ENCODE peak calls at places on chromosome 17, in ten cellular contexts. One of them, this sample, is unnamed.

GRCh38 chr17:31073411-31073810 is 21.4 kb upstream of the NF1 start:
- DNase-seq in anterior cingulate cortex: no peak
- DNase-seq in AG04450: no peak
- DNase-seq in HEK293T: no peak
- DNase-seq in NCI-H1105 treated with DMSO at 0.1 percent for 48 hours: no peak
- DNase-seq in activated CD4-positive, CD25-positive, alpha-beta regulatory T cell: no peak
- DNase-seq in iris pigment epithelial cell: no peak
- DNase-seq in endothelial cell: no peak
- DNase-seq in AG08395: no peak
- DNase-seq in GDM1: no peak
- DNase-seq in this sample: no peak

GRCh38 chr17:2253362-2253761 is 50.2 kb downstream of the SMG6 start:
- DNase-seq in anterior cingulate cortex: no peak
- DNase-seq in AG04450: no peak
- DNase-seq in HEK293T: no peak
- DNase-seq in NCI-H1105 treated with DMSO at 0.1 percent for 48 hours: no peak
- DNase-seq in activated CD4-positive, CD25-positive, alpha-beta regulatory T cell: no peak
- DNase-seq in iris pigment epithelial cell: no peak
- DNase-seq in endothelial cell: no peak
- DNase-seq in AG08395: no peak
- DNase-seq in GDM1: no peak
- DNase-seq in this sample: no peak

GRCh38 chr17:52660692-52661091 is 502.2 kb upstream of the CA10 start:
- DNase-seq in anterior cingulate cortex: no peak
- DNase-seq in AG04450: no peak
- DNase-seq in HEK293T: no peak
- DNase-seq in NCI-H1105 treated with DMSO at 0.1 percent for 48 hours: no peak
- DNase-seq in activated CD4-positive, CD25-positive, alpha-beta regulatory T cell: no peak
- DNase-seq in iris pigment epithelial cell: no peak
- DNase-seq in endothelial cell: no peak
- DNase-seq in AG08395: no peak
- DNase-seq in GDM1: no peak
- DNase-seq in this sample: no peak

GRCh38 chr17:5582177-5582885 is 2.0 kb downstream of the NLRP1 start:
- DNase-seq in anterior cingulate cortex: no peak
- DNase-seq in AG04450: no peak
- DNase-seq in HEK293T: no peak
- DNase-seq in NCI-H1105 treated with DMSO at 0.1 percent for 48 hours: no peak
- DNase-seq in activated CD4-positive, CD25-positive, alpha-beta regulatory T cell: no peak
- DNase-seq in iris pigment epithelial cell: no peak
- DNase-seq in endothelial cell: no peak
- DNase-seq in AG08395: no peak
- DNase-seq in GDM1: no peak
- DNase-seq in this sample: no peak

GRCh38 chr17:78665952-78666920 is 89.0 kb upstream of the DNAH17 start:
- DNase-seq in anterior cingulate cortex: no peak
- DNase-seq in AG04450: no peak
- DNase-seq in HEK293T: no peak
- DNase-seq in NCI-H1105 treated with DMSO at 0.1 percent for 48 hours: no peak
- DNase-seq in activated CD4-positive, CD25-positive, alpha-beta regulatory T cell: no peak
- DNase-seq in iris pigment epithelial cell: no peak
- DNase-seq in endothelial cell: peak
- DNase-seq in AG08395: peak
- DNase-seq in GDM1: peak
- DNase-seq in this sample: no peak

GRCh38 chr17:79562806-79563141 is 48.1 kb downstream of the RBFOX3 start:
- DNase-seq in anterior cingulate cortex: no peak
- DNase-seq in AG04450: no peak
- DNase-seq in HEK293T: no peak
- DNase-seq in NCI-H1105 treated with DMSO at 0.1 percent for 48 hours: no peak
- DNase-seq in activated CD4-positive, CD25-positive, alpha-beta regulatory T cell: no peak
- DNase-seq in iris pigment epithelial cell: no peak
- DNase-seq in endothelial cell: no peak
- DNase-seq in AG08395: no peak
- DNase-seq in GDM1: no peak
- DNase-seq in this sample: no peak

GRCh38 chr17:34581446-34582184 is 2.2 kb downstream of the TMEM132E start:
- DNase-seq in anterior cingulate cortex: no peak
- DNase-seq in AG04450: no peak
- DNase-seq in HEK293T: no peak
- DNase-seq in NCI-H1105 treated with DMSO at 0.1 percent for 48 hours: peak
- DNase-seq in activated CD4-positive, CD25-positive, alpha-beta regulatory T cell: no peak
- DNase-seq in iris pigment epithelial cell: no peak
- DNase-seq in endothelial cell: peak
- DNase-seq in AG08395: no peak
- DNase-seq in GDM1: no peak
- DNase-seq in this sample: peak

GRCh38 chr17:521561-522325 is 169.1 kb upstream of the RPH3AL start:
- DNase-seq in anterior cingulate cortex: no peak
- DNase-seq in AG04450: no peak
- DNase-seq in HEK293T: no peak
- DNase-seq in NCI-H1105 treated with DMSO at 0.1 percent for 48 hours: no peak
- DNase-seq in activated CD4-positive, CD25-positive, alpha-beta regulatory T cell: no peak
- DNase-seq in iris pigment epithelial cell: peak
- DNase-seq in endothelial cell: no peak
- DNase-seq in AG08395: no peak
- DNase-seq in GDM1: no peak
- DNase-seq in this sample: no peak

GRCh38 chr17:3732171-3732570 is 8.5 kb downstream of the HASPIN start:
- DNase-seq in anterior cingulate cortex: no peak
- DNase-seq in AG04450: no peak
- DNase-seq in HEK293T: no peak
- DNase-seq in NCI-H1105 treated with DMSO at 0.1 percent for 48 hours: no peak
- DNase-seq in activated CD4-positive, CD25-positive, alpha-beta regulatory T cell: no peak
- DNase-seq in iris pigment epithelial cell: peak
- DNase-seq in endothelial cell: no peak
- DNase-seq in AG08395: no peak
- DNase-seq in GDM1: no peak
- DNase-seq in this sample: no peak

GRCh38 chr17:6290488-6291196 is 144.3 kb downstream of the AIPL1 start:
- DNase-seq in anterior cingulate cortex: no peak
- DNase-seq in AG04450: no peak
- DNase-seq in HEK293T: no peak
- DNase-seq in NCI-H1105 treated with DMSO at 0.1 percent for 48 hours: no peak
- DNase-seq in activated CD4-positive, CD25-positive, alpha-beta regulatory T cell: no peak
- DNase-seq in iris pigment epithelial cell: no peak
- DNase-seq in endothelial cell: no peak
- DNase-seq in AG08395: no peak
- DNase-seq in GDM1: no peak
- DNase-seq in this sample: no peak

GRCh38 chr17:43438626-43439529 is 40.1 kb downstream of the ARL4D start:
- DNase-seq in anterior cingulate cortex: no peak
- DNase-seq in AG04450: no peak
- DNase-seq in HEK293T: no peak
- DNase-seq in NCI-H1105 treated with DMSO at 0.1 percent for 48 hours: no peak
- DNase-seq in activated CD4-positive, CD25-positive, alpha-beta regulatory T cell: no peak
- DNase-seq in iris pigment epithelial cell: no peak
- DNase-seq in endothelial cell: no peak
- DNase-seq in AG08395: no peak
- DNase-seq in GDM1: no peak
- DNase-seq in this sample: no peak

GRCh38 chr17:35568561-35568960 is 7.9 kb upstream of the SLFN14 start:
- DNase-seq in anterior cingulate cortex: no peak
- DNase-seq in AG04450: no peak
- DNase-seq in HEK293T: peak
- DNase-seq in NCI-H1105 treated with DMSO at 0.1 percent for 48 hours: no peak
- DNase-seq in activated CD4-positive, CD25-positive, alpha-beta regulatory T cell: no peak
- DNase-seq in iris pigment epithelial cell: peak
- DNase-seq in endothelial cell: no peak
- DNase-seq in AG08395: peak
- DNase-seq in GDM1: no peak
- DNase-seq in this sample: peak

GRCh38 chr17:7034955-7035590 is 742 bp upstream of the SLC16A13 start:
- DNase-seq in anterior cingulate cortex: no peak
- DNase-seq in AG04450: no peak
- DNase-seq in HEK293T: no peak
- DNase-seq in NCI-H1105 treated with DMSO at 0.1 percent for 48 hours: no peak
- DNase-seq in activated CD4-positive, CD25-positive, alpha-beta regulatory T cell: peak
- DNase-seq in iris pigment epithelial cell: no peak
- DNase-seq in endothelial cell: no peak
- DNase-seq in AG08395: no peak
- DNase-seq in GDM1: peak
- DNase-seq in this sample: no peak

GRCh38 chr17:72616457-72616856 is 476.0 kb downstream of the SLC39A11 start:
- DNase-seq in anterior cingulate cortex: no peak
- DNase-seq in AG04450: no peak
- DNase-seq in HEK293T: no peak
- DNase-seq in NCI-H1105 treated with DMSO at 0.1 percent for 48 hours: no peak
- DNase-seq in activated CD4-positive, CD25-positive, alpha-beta regulatory T cell: no peak
- DNase-seq in iris pigment epithelial cell: no peak
- DNase-seq in endothelial cell: no peak
- DNase-seq in AG08395: no peak
- DNase-seq in GDM1: no peak
- DNase-seq in this sample: no peak

GRCh38 chr17:60802377-60802776 is 124.7 kb downstream of the BCAS3 start:
- DNase-seq in anterior cingulate cortex: no peak
- DNase-seq in AG04450: no peak
- DNase-seq in HEK293T: no peak
- DNase-seq in NCI-H1105 treated with DMSO at 0.1 percent for 48 hours: no peak
- DNase-seq in activated CD4-positive, CD25-positive, alpha-beta regulatory T cell: no peak
- DNase-seq in iris pigment epithelial cell: no peak
- DNase-seq in endothelial cell: no peak
- DNase-seq in AG08395: no peak
- DNase-seq in GDM1: no peak
- DNase-seq in this sample: no peak

GRCh38 chr17:21029032-21029431 is 13.8 kb downstream of the USP22 start:
- DNase-seq in anterior cingulate cortex: no peak
- DNase-seq in AG04450: no peak
- DNase-seq in HEK293T: no peak
- DNase-seq in NCI-H1105 treated with DMSO at 0.1 percent for 48 hours: no peak
- DNase-seq in activated CD4-positive, CD25-positive, alpha-beta regulatory T cell: no peak
- DNase-seq in iris pigment epithelial cell: peak
- DNase-seq in endothelial cell: no peak
- DNase-seq in AG08395: peak
- DNase-seq in GDM1: no peak
- DNase-seq in this sample: peak

This sample was measured in Daoy.